ENCODE peak calls at places on chromosomes 12 and 14, in six cellular contexts. Y, D, M, C, W and R are unnamed samples.

GRCh38 chr12:64400041-64400440 is 4.2 kb upstream of the XPOT start:
- DNase-seq in D (no peak), M (no peak), Y (peak), C (no peak), W (peak), R (no peak)

GRCh38 chr14:74457511-74457910 is 31.5 kb upstream of the SYNDIG1L start:
- DNase-seq in W (no peak), C (no peak), M (no peak), Y (no peak), D (no peak), R (no peak)

GRCh38 chr14:80448267-80448666 is 237.0 kb upstream of the DIO2 start:
- DNase-seq in Y (no peak), D (no peak), W (no peak), C (no peak), M (no peak), R (no peak)

GRCh38 chr12:14664434-14665023 is 31.9 kb downstream of the GUCY2C start:
- DNase-seq in D (no peak), M (no peak), Y (peak), C (peak), W (no peak), R (no peak)

GRCh38 chr14:91755560-91755959 is 23.7 kb upstream of the CATSPERB start:
- DNase-seq in D (no peak), M (no peak), C (no peak), Y (peak), W (no peak), R (no peak)

GRCh38 chr12:2295941-2296461 is 243.2 kb downstream of the CACNA1C start:
- DNase-seq in C (no peak), W (no peak), Y (peak), D (no peak), M (no peak), R (peak)

GRCh38 chr14:56715938-56716337 is 94.3 kb downstream of the OTX2 start:
- DNase-seq in Y (no peak), D (no peak), W (no peak), M (no peak), C (no peak), R (no peak)

GRCh38 chr12:57465030-57465746 is 5.6 kb downstream of the GLI1 start:
- DNase-seq in M (no peak), Y (no peak), C (no peak), D (no peak), W (no peak), R (no peak)

GRCh38 chr12:89475203-89475990 is 49.2 kb downstream of the GALNT4 start:
- DNase-seq in C (no peak), W (no peak), Y (no peak), D (no peak), M (no peak), R (no peak)

GRCh38 chr14:103998027-103998426 is 55.7 kb upstream of the RD3L start:
- DNase-seq in C (no peak), Y (no peak), M (no peak), D (no peak), W (no peak), R (no peak)

GRCh38 chr14:52267501-52268190 is at the start of gene PTGDR:
- DNase-seq in M (peak), D (peak), W (peak), C (no peak), Y (peak), R (no peak)

GRCh38 chr14:22280497-22281321 is 308.3 kb downstream of the DAD1 start:
- DNase-seq in W (no peak), D (no peak), M (no peak), C (no peak), Y (no peak), R (no peak)

GRCh38 chr14:94680498-94681288 is 68.5 kb downstream of the SERPINA3 start:
- DNase-seq in D (no peak), M (no peak), W (no peak), Y (no peak), C (no peak), R (no peak)

GRCh38 chr14:77031680-77032482 is 3.4 kb upstream of the IRF2BPL start:
- DNase-seq in D (no peak), Y (peak), W (no peak), M (no peak), C (no peak), R (no peak)

GRCh38 chr12:106309671-106310313 is 7.3 kb downstream of the TCP11L2 start:
- DNase-seq in W (no peak), Y (peak), D (no peak), C (no peak), M (no peak), R (peak)

GRCh38 chr12:16062611-16063010 is 151.5 kb downstream of the DERA start:
- DNase-seq in D (no peak), M (no peak), C (no peak), Y (peak), W (no peak), R (no peak)

GRCh38 chr14:39033371-39033770 is 69.7 kb downstream of the SEC23A start:
- DNase-seq in D (no peak), M (no peak), Y (no peak), W (no peak), C (no peak), R (no peak)